ENCODE peak calls at places on chromosomes 3 and 15, in six cellular contexts. Z, S, X, V, R and K are unnamed samples.

GRCh38 chr3:157369712-157370447 is 66.8 kb upstream of the PTX3 start:
- DNase-seq in Z (no peak), S (no peak), X (no peak), V (no peak), R (peak; percentile 38), K (no peak)

GRCh38 chr3:114880078-114880477 is 267.0 kb downstream of the ZBTB20 start:
- DNase-seq in Z (no peak), S (no peak), X (no peak), V (no peak), R (no peak), K (peak; percentile 60)

GRCh38 chr3:63855333-63855940 is 8.2 kb downstream of the THOC7 start:
- DNase-seq in Z (no peak), S (no peak), X (no peak), V (no peak), R (no peak), K (no peak)

GRCh38 chr3:99753268-99753975 is 64.2 kb upstream of the CMSS1 start:
- DNase-seq in Z (no peak), S (no peak), X (peak; percentile 68), V (no peak), R (peak; percentile 93), K (no peak)

GRCh38 chr3:38458796-38459498 is 5.3 kb downstream of the ACVR2B start:
- DNase-seq in Z (no peak), S (no peak), X (no peak), V (no peak), R (peak; percentile 24), K (no peak)

GRCh38 chr3:134456121-134456520 is 29.7 kb downstream of the ANAPC13 start:
- DNase-seq in Z (no peak), S (no peak), X (no peak), V (no peak), R (no peak), K (no peak)

GRCh38 chr15:90801803-90802202 is 66.6 kb upstream of the FURIN start:
- DNase-seq in Z (no peak), S (no peak), X (no peak), V (no peak), R (no peak), K (no peak)

GRCh38 chr3:117399311-117400068 is 689.9 kb downstream of the TUSC7 start:
- DNase-seq in Z (no peak), S (no peak), X (no peak), V (no peak), R (peak; percentile 16), K (no peak)

GRCh38 chr3:21414506-21414905 is 336.5 kb downstream of the ZNF385D start:
- DNase-seq in Z (no peak), S (no peak), X (no peak), V (no peak), R (no peak), K (no peak)

GRCh38 chr3:81549388-81549787 is 212.1 kb downstream of the GBE1 start:
- DNase-seq in Z (no peak), S (no peak), X (no peak), V (no peak), R (no peak), K (no peak)

GRCh38 chr3:172388412-172389078 is 59.7 kb downstream of the GHSR start:
- DNase-seq in Z (no peak), S (no peak), X (no peak), V (no peak), R (no peak), K (no peak)

GRCh38 chr3:175692256-175692655 is 833.1 kb downstream of the NAALADL2 start:
- DNase-seq in Z (no peak), S (no peak), X (no peak), V (no peak), R (peak; percentile 29), K (no peak)

GRCh38 chr15:89669309-89669865 is 9.8 kb downstream of the PLIN1 start:
- DNase-seq in Z (no peak), S (no peak), X (no peak), V (no peak), R (no peak), K (no peak)

GRCh38 chr15:55282284-55282833 is 7.3 kb downstream of the RAB27A start:
- DNase-seq in Z (peak; percentile 25), S (no peak), X (no peak), V (no peak), R (peak; percentile 81), K (no peak)

GRCh38 chr3:194296448-194296831 is 54.7 kb downstream of the CPN2 start:
- DNase-seq in Z (no peak), S (no peak), X (peak; percentile 35), V (no peak), R (peak; percentile 94), K (peak; percentile 68)

GRCh38 chr15:84992157-84992940 is 10.7 kb downstream of the PDE8A start:
- DNase-seq in Z (peak; percentile 55), S (no peak), X (no peak), V (no peak), R (peak; percentile 71), K (no peak)

GRCh38 chr15:62964251-62964650 is 78.3 kb upstream of the TPM1 start:
- DNase-seq in Z (no peak), S (no peak), X (no peak), V (no peak), R (no peak), K (no peak)

GRCh38 chr3:61919371-61919770 is 358.0 kb downstream of the PTPRG start:
- DNase-seq in Z (no peak), S (no peak), X (no peak), V (no peak), R (no peak), K (no peak)

GRCh38 chr3:17605032-17605431 is 137.4 kb downstream of the TBC1D5 start:
- DNase-seq in Z (no peak), S (no peak), X (no peak), V (no peak), R (peak; percentile 75), K (no peak)

GRCh38 chr3:112056451-112056929 is 22.0 kb downstream of the TMPRSS7 start:
- DNase-seq in Z (no peak), S (no peak), X (no peak), V (no peak), R (peak; percentile 46), K (no peak)

GRCh38 chr3:146432066-146432465 is 37.3 kb downstream of the PLSCR2 start:
- DNase-seq in Z (no peak), S (no peak), X (no peak), V (no peak), R (no peak), K (no peak)

GRCh38 chr3:182248349-182248880 is 536.7 kb downstream of the SOX2 start:
- DNase-seq in Z (no peak), S (no peak), X (no peak), V (no peak), R (no peak), K (no peak)

GRCh38 chr15:29183071-29183831 is 86.4 kb downstream of the NSMCE3 start:
- DNase-seq in Z (no peak), S (no peak), X (no peak), V (no peak), R (no peak), K (no peak)

GRCh38 chr3:14846481-14846880 is 27.7 kb downstream of the FGD5 start:
- DNase-seq in Z (no peak), S (peak; percentile 54), X (no peak), V (no peak), R (no peak), K (peak; percentile 43)

GRCh38 chr3:126284258-126284904 is 72.8 kb downstream of the KLF15 start:
- DNase-seq in Z (no peak), S (no peak), X (no peak), V (no peak), R (peak; percentile 44), K (no peak)

GRCh38 chr15:72685925-72686794 is at the start of the genes BBS4 and HIGD2B:
- DNase-seq in Z (peak; percentile 91), S (peak; percentile 96), X (peak; percentile 93), V (peak; percentile 88), R (peak; percentile 86), K (peak; percentile 90)

GRCh38 chr3:17544632-17545031 is 197.8 kb downstream of the TBC1D5 start:
- DNase-seq in Z (no peak), S (no peak), X (no peak), V (no peak), R (peak; percentile 24), K (no peak)

GRCh38 chr3:162632672-162633071 is 1136.1 kb downstream of the OTOL1 start:
- DNase-seq in Z (no peak), S (no peak), X (no peak), V (no peak), R (no peak), K (no peak)

GRCh38 chr3:184015381-184016019 is 2.2 kb downstream of the ABCC5 start:
- DNase-seq in Z (no peak), S (no peak), X (peak; percentile 79), V (no peak), R (no peak), K (no peak)

GRCh38 chr15:89087066-89087829 is 1.0 kb upstream of the ABHD2 start:
- DNase-seq in Z (no peak), S (no peak), X (peak; percentile 66), V (no peak), R (no peak), K (peak; percentile 50)

GRCh38 chr3:117127147-117127546 is 417.6 kb downstream of the TUSC7 start:
- DNase-seq in Z (no peak), S (no peak), X (no peak), V (no peak), R (no peak), K (no peak)

GRCh38 chr15:55909036-55909811 is 84.2 kb downstream of the NEDD4 start:
- DNase-seq in Z (no peak), S (no peak), X (no peak), V (no peak), R (peak; percentile 29), K (no peak)

GRCh38 chr3:155101398-155101797 is 21.3 kb downstream of the MME start:
- DNase-seq in Z (no peak), S (no peak), X (no peak), V (no peak), R (peak; percentile 28), K (no peak)